ENCODE peak calls at places on chromosomes 6 and 20, in six cellular contexts. One of them, this sample, is unnamed.

GRCh38 chr6:20933057-20933792 is 399.0 kb downstream of the CDKAL1 start:
- DNase-seq in psoas muscle: no peak
- DNase-seq in foreskin fibroblast: no peak
- DNase-seq in cardiac muscle cell: no peak
- DNase-seq in astrocyte: no peak
- DNase-seq in mammary epithelial cell: no peak
- DNase-seq in this sample: no peak

GRCh38 chr20:37294262-37294981 is 5.0 kb downstream of the MANBAL start:
- DNase-seq in psoas muscle: no peak
- DNase-seq in foreskin fibroblast: peak
- DNase-seq in cardiac muscle cell: peak
- DNase-seq in astrocyte: peak
- DNase-seq in mammary epithelial cell: no peak
- DNase-seq in this sample: no peak

GRCh38 chr6:145427232-145427631 is 308.1 kb downstream of the EPM2A start:
- DNase-seq in psoas muscle: no peak
- DNase-seq in foreskin fibroblast: no peak
- DNase-seq in cardiac muscle cell: no peak
- DNase-seq in astrocyte: no peak
- DNase-seq in mammary epithelial cell: no peak
- DNase-seq in this sample: no peak

GRCh38 chr6:38180586-38180985 is 361.1 kb downstream of the ZFAND3 start:
- DNase-seq in psoas muscle: no peak
- DNase-seq in foreskin fibroblast: no peak
- DNase-seq in cardiac muscle cell: no peak
- DNase-seq in astrocyte: no peak
- DNase-seq in mammary epithelial cell: no peak
- DNase-seq in this sample: no peak

GRCh38 chr20:43721429-43722152 is 5.2 kb downstream of the GTSF1L start:
- DNase-seq in psoas muscle: no peak
- DNase-seq in foreskin fibroblast: no peak
- DNase-seq in cardiac muscle cell: no peak
- DNase-seq in astrocyte: no peak
- DNase-seq in mammary epithelial cell: no peak
- DNase-seq in this sample: no peak

GRCh38 chr6:4957521-4958231 is 46.2 kb downstream of the RPP40 start:
- DNase-seq in psoas muscle: no peak
- DNase-seq in foreskin fibroblast: peak
- DNase-seq in cardiac muscle cell: no peak
- DNase-seq in astrocyte: no peak
- DNase-seq in mammary epithelial cell: no peak
- DNase-seq in this sample: no peak

GRCh38 chr6:43231735-43232450 is 2.6 kb upstream of the DNPH1 start:
- DNase-seq in psoas muscle: no peak
- DNase-seq in foreskin fibroblast: no peak
- DNase-seq in cardiac muscle cell: no peak
- DNase-seq in astrocyte: no peak
- DNase-seq in mammary epithelial cell: no peak
- DNase-seq in this sample: no peak

GRCh38 chr20:4130404-4131189 is 115.2 kb upstream of the RNF24 start:
- DNase-seq in psoas muscle: no peak
- DNase-seq in foreskin fibroblast: peak
- DNase-seq in cardiac muscle cell: peak
- DNase-seq in astrocyte: peak
- DNase-seq in mammary epithelial cell: peak
- DNase-seq in this sample: no peak

GRCh38 chr20:21096321-21097043 is 9.7 kb downstream of the LINC00237 start:
- DNase-seq in psoas muscle: no peak
- DNase-seq in foreskin fibroblast: peak
- DNase-seq in cardiac muscle cell: peak
- DNase-seq in astrocyte: no peak
- DNase-seq in mammary epithelial cell: no peak
- DNase-seq in this sample: no peak

GRCh38 chr20:32780749-32781402 is 18.7 kb downstream of the DNMT3B start:
- DNase-seq in psoas muscle: no peak
- DNase-seq in foreskin fibroblast: no peak
- DNase-seq in cardiac muscle cell: no peak
- DNase-seq in astrocyte: no peak
- DNase-seq in mammary epithelial cell: no peak
- DNase-seq in this sample: no peak

GRCh38 chr20:38406476-38406875 is 28.7 kb downstream of the SNHG17 start:
- DNase-seq in psoas muscle: no peak
- DNase-seq in foreskin fibroblast: no peak
- DNase-seq in cardiac muscle cell: no peak
- DNase-seq in astrocyte: no peak
- DNase-seq in mammary epithelial cell: no peak
- DNase-seq in this sample: no peak

GRCh38 chr6:56663344-56663743 is 20.7 kb upstream of the DST start:
- DNase-seq in psoas muscle: no peak
- DNase-seq in foreskin fibroblast: peak
- DNase-seq in cardiac muscle cell: no peak
- DNase-seq in astrocyte: peak
- DNase-seq in mammary epithelial cell: peak
- DNase-seq in this sample: no peak

GRCh38 chr20:34621036-34621343 is 55.9 kb downstream of the PIGU start:
- DNase-seq in psoas muscle: no peak
- DNase-seq in foreskin fibroblast: no peak
- DNase-seq in cardiac muscle cell: no peak
- DNase-seq in astrocyte: no peak
- DNase-seq in mammary epithelial cell: no peak
- DNase-seq in this sample: no peak

DNA sequence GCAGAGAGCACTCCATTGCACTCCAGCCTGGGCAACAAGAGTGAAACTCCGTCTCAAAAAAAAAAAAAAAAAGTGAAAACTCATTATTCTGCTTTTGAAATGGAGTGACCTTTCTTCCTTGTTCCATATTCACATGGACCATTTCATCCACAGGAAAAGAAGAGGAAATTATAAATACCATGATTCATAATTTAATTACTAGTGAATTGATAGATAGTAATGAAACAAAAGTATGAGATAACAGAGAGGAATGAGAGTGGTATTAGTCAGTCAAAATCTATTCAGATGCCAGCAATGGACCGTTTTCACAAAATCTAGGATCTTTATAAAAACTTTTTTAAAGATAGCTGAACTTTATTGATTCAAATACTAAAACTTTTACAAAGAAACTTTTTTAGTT is 443.1 kb upstream of the FLRT3 start:
- DNase-seq in psoas muscle: no peak
- DNase-seq in foreskin fibroblast: peak
- DNase-seq in cardiac muscle cell: no peak
- DNase-seq in astrocyte: no peak
- DNase-seq in mammary epithelial cell: peak
- DNase-seq in this sample: no peak
- H3K4me3 ChIP-seq in psoas muscle: no peak
- H3K4me3 ChIP-seq in foreskin fibroblast: no peak
- H3K4me3 ChIP-seq in cardiac muscle cell: no peak
- H3K4me3 ChIP-seq in astrocyte: no peak
- H3K4me3 ChIP-seq in mammary epithelial cell: no peak
- H3K4me3 ChIP-seq in this sample: no peak

DNA sequence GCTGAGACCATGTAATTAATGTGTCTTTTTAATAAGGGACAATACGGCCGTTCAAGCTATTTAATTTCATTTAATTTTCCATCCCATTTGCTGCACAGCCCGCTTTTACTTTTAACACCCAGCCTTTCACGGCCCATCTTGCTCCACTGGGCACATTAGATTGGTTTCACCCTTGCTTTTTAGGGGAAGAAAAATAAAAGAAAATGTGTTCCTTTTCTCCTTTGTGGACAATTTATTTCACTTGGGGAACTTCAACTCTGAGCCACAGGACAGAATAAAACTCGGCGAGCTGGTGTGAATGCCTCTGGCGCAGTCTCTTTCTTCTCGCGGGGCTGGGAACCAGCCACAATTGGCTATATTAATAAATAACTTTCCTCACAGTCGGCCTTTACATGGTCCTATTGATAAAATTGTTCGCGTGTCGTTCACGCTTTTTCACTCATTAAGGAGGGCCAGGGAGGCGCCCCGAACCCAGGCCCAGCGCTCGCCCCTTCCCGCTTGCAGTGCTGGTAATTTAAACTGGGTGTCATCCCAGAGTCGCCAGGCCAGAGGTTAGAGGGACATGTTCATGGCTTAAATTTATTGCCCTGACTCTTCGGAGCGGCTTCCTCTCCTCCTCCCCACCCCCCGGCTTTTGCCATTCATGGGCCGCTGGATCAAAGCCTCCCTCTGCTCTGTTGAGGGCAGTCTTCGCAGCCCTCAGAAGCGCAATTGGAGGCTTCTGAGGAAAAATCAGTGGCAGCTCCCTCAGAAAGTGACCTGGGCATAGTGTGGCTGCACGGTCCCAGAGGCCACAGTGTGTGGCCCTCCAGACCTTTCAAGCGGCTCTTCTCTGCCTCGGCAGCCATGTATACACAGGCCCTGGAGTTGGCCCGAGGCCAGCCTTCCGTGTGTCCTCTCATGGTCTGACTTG is 2.2 kb upstream of the PRDM13 start:
- DNase-seq in psoas muscle: no peak
- DNase-seq in foreskin fibroblast: no peak
- DNase-seq in cardiac muscle cell: no peak
- DNase-seq in astrocyte: no peak
- DNase-seq in mammary epithelial cell: no peak
- DNase-seq in this sample: no peak
- H3K4me3 ChIP-seq in psoas muscle: peak
- H3K4me3 ChIP-seq in foreskin fibroblast: peak
- H3K4me3 ChIP-seq in cardiac muscle cell: peak
- H3K4me3 ChIP-seq in astrocyte: peak
- H3K4me3 ChIP-seq in mammary epithelial cell: no peak
- H3K4me3 ChIP-seq in this sample: no peak

GRCh38 chr6:25414168-25414567 is 135.0 kb downstream of the CARMIL1 start:
- DNase-seq in psoas muscle: no peak
- DNase-seq in foreskin fibroblast: peak
- DNase-seq in cardiac muscle cell: no peak
- DNase-seq in astrocyte: no peak
- DNase-seq in mammary epithelial cell: no peak
- DNase-seq in this sample: no peak
- H3K4me3 ChIP-seq in psoas muscle: no peak
- H3K4me3 ChIP-seq in foreskin fibroblast: no peak
- H3K4me3 ChIP-seq in cardiac muscle cell: no peak
- H3K4me3 ChIP-seq in astrocyte: no peak
- H3K4me3 ChIP-seq in mammary epithelial cell: no peak
- H3K4me3 ChIP-seq in this sample: no peak

DNA sequence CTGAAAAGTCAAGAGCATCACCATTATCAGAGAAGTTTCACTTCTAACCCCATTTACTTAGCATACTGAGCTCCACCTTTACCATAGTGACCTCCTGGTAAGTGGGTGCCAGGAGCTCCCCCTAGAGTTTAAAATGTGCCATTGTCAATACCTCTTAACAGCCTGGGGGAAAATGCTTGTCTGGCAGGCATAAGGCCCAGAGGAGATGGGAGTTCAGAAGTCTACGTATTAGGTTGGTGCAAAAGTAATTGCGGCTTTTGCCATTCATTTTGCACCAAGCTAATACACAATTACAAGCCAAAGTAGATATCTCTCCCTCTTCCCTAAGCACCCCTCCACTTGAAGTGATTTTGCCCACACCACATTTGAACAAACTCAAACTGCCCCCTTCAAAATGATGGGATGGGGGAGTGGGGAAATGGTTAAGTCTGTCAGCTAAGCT is 919.0 kb downstream of the KIF16B start:
- DNase-seq in psoas muscle: no peak
- DNase-seq in foreskin fibroblast: peak
- DNase-seq in cardiac muscle cell: peak
- DNase-seq in astrocyte: no peak
- DNase-seq in mammary epithelial cell: peak
- DNase-seq in this sample: no peak
- H3K4me3 ChIP-seq in psoas muscle: no peak
- H3K4me3 ChIP-seq in foreskin fibroblast: no peak
- H3K4me3 ChIP-seq in cardiac muscle cell: no peak
- H3K4me3 ChIP-seq in astrocyte: no peak
- H3K4me3 ChIP-seq in mammary epithelial cell: no peak
- H3K4me3 ChIP-seq in this sample: no peak

GRCh38 chr6:131950767-131951575 is at the start of gene CCN2:
- DNase-seq in psoas muscle: peak
- DNase-seq in foreskin fibroblast: peak
- DNase-seq in cardiac muscle cell: peak
- DNase-seq in astrocyte: peak
- DNase-seq in mammary epithelial cell: peak
- DNase-seq in this sample: peak

GRCh38 chr6:131951576-131952230 is 531 bp upstream of the CCN2 start:
- DNase-seq in psoas muscle: no peak
- DNase-seq in foreskin fibroblast: no peak
- DNase-seq in cardiac muscle cell: peak
- DNase-seq in astrocyte: no peak
- DNase-seq in mammary epithelial cell: no peak
- DNase-seq in this sample: no peak

GRCh38 chr6:131954099-131954774 is 3.1 kb upstream of the CCN2 start:
- DNase-seq in psoas muscle: no peak
- DNase-seq in foreskin fibroblast: no peak
- DNase-seq in cardiac muscle cell: peak
- DNase-seq in astrocyte: peak
- DNase-seq in mammary epithelial cell: no peak
- DNase-seq in this sample: no peak

GRCh38 chr6:131954775-131955107 is 3.6 kb upstream of the CCN2 start:
- DNase-seq in psoas muscle: no peak
- DNase-seq in foreskin fibroblast: peak
- DNase-seq in cardiac muscle cell: peak
- DNase-seq in astrocyte: peak
- DNase-seq in mammary epithelial cell: peak
- DNase-seq in this sample: peak

DNA sequence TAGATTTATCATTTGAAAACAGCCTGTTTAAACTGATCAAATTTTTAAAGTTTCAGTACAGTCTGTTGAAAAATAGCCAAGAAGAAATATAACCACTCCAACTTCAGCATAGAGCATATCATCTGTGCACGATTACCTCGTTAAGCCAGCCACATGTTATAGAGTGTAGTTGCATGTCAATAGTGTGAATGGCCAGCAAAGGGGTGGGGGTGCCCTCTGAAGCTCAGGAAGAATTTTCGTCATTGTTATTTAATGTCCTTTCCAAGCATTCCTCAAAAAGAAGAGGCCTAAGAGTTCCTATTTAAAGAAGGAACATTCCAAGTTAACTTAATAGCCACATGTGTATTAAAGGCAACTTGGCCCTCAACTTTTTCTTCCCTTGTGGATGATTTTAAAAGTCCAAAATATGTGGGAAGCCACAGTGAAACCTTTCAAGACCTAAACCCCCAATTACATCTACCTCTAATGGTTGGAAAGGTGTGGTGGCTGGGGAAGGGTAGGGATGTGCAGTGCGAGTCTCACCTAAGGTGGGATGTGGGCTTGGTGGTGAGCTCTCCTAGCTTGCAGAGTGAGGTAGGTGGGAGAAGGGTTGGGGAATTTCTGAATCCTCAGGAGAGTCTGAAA is 1.8 kb upstream of the CCN2 start:
- DNase-seq in psoas muscle: no peak
- DNase-seq in foreskin fibroblast: no peak
- DNase-seq in cardiac muscle cell: no peak
- DNase-seq in astrocyte: no peak
- DNase-seq in mammary epithelial cell: no peak
- DNase-seq in this sample: no peak
- H3K4me3 ChIP-seq in psoas muscle: no peak
- H3K4me3 ChIP-seq in foreskin fibroblast: no peak
- H3K4me3 ChIP-seq in cardiac muscle cell: no peak
- H3K4me3 ChIP-seq in astrocyte: no peak
- H3K4me3 ChIP-seq in mammary epithelial cell: no peak
- H3K4me3 ChIP-seq in this sample: no peak

DNA sequence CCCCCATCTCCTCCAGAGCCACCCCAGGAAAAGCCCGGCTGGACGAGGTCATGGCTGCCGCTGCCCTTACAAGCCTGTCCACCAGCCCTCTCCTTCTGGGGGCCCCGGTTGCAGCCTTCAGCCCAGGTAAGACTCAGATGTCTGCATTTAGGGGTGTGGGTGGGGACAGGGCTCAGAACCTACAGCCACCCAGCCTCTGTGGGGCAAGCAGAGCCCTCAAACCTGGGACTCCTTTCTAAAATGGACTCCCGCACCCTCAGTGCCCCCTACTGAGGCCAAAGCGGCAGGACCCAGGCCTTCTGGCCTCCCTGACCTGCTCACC is 1.7 kb downstream of the SLC2A4RG start:
- DNase-seq in psoas muscle: no peak
- DNase-seq in foreskin fibroblast: no peak
- DNase-seq in cardiac muscle cell: no peak
- DNase-seq in astrocyte: no peak
- DNase-seq in mammary epithelial cell: no peak
- DNase-seq in this sample: no peak
- H3K4me3 ChIP-seq in psoas muscle: peak
- H3K4me3 ChIP-seq in foreskin fibroblast: peak
- H3K4me3 ChIP-seq in cardiac muscle cell: peak
- H3K4me3 ChIP-seq in astrocyte: peak
- H3K4me3 ChIP-seq in mammary epithelial cell: peak
- H3K4me3 ChIP-seq in this sample: peak